ENCODE peak calls at places on chromosomes 7 and 10, in seven cellular contexts. R, U, S, P, Y, Q and W are unnamed samples.

GRCh38 chr10:119658274-119658673 is 7.1 kb downstream of the BAG3 start:
- DNase-seq in R (peak), U (peak), S (peak), P (peak), Y (peak), Q (no peak), W (peak)

GRCh38 chr7:101650579-101651081 is 21.5 kb upstream of the MYL10 start:
- DNase-seq in R (no peak), U (no peak), S (no peak), P (no peak), Y (no peak), Q (no peak), W (no peak)

GRCh38 chr7:80967536-80968297 is 48.9 kb upstream of the SEMA3C start:
- DNase-seq in R (no peak), U (no peak), S (no peak), P (no peak), Y (no peak), Q (no peak), W (no peak)

GRCh38 chr10:82982110-82982608 is 1107.2 kb downstream of the NRG3 start:
- DNase-seq in R (no peak), U (no peak), S (no peak), P (no peak), Y (peak), Q (no peak), W (no peak)

GRCh38 chr7:70775570-70776156 is 356.3 kb upstream of the GALNT17 start:
- DNase-seq in R (no peak), U (no peak), S (no peak), P (no peak), Y (no peak), Q (no peak), W (no peak)

GRCh38 chr10:20281579-20281978 is 465.3 kb downstream of the PLXDC2 start:
- DNase-seq in R (no peak), U (no peak), S (no peak), P (no peak), Y (no peak), Q (no peak), W (no peak)

GRCh38 chr7:114720725-114721124 is 201.2 kb upstream of the MDFIC start:
- DNase-seq in R (no peak), U (no peak), S (no peak), P (no peak), Y (no peak), Q (no peak), W (no peak)

GRCh38 chr7:137661634-137662033 is 185.1 kb downstream of the DGKI start:
- DNase-seq in R (no peak), U (no peak), S (peak), P (no peak), Y (no peak), Q (no peak), W (no peak)

GRCh38 chr10:132627736-132628512 is 90.3 kb downstream of the INPP5A start:
- DNase-seq in R (peak), U (peak), S (no peak), P (no peak), Y (no peak), Q (no peak), W (no peak)

GRCh38 chr10:79487296-79488194 is 24.8 kb upstream of the EIF5AL1 start:
- DNase-seq in R (peak), U (peak), S (peak), P (peak), Y (no peak), Q (peak), W (no peak)

GRCh38 chr10:33559105-33559504 is 224.6 kb upstream of the NRP1 start:
- DNase-seq in R (no peak), U (no peak), S (no peak), P (no peak), Y (peak), Q (no peak), W (peak)

GRCh38 chr10:108180883-108181282 is 1016.4 kb upstream of the SORCS1 start:
- DNase-seq in R (no peak), U (no peak), S (no peak), P (no peak), Y (no peak), Q (no peak), W (no peak)

GRCh38 chr7:15561840-15562239 is at the start of gene AGMO:
- DNase-seq in R (peak), U (peak), S (no peak), P (peak), Y (no peak), Q (no peak), W (no peak)

GRCh38 chr7:102914585-102914984 is 1.8 kb downstream of the LRRC17 start:
- DNase-seq in R (no peak), U (peak), S (peak), P (no peak), Y (no peak), Q (no peak), W (no peak)

GRCh38 chr7:92732451-92733036 is 103.8 kb downstream of the CDK6 start:
- DNase-seq in R (no peak), U (no peak), S (no peak), P (no peak), Y (no peak), Q (no peak), W (no peak)

GRCh38 chr10:116866987-116867595 is 17.8 kb downstream of the ENO4 start:
- DNase-seq in R (no peak), U (no peak), S (no peak), P (no peak), Y (no peak), Q (no peak), W (no peak)

GRCh38 chr10:52883996-52884871 is 111.7 kb upstream of the MBL2 start:
- DNase-seq in R (no peak), U (peak), S (peak), P (peak), Y (peak), Q (peak), W (peak)

GRCh38 chr10:28652703-28653102 is 24.6 kb upstream of the BAMBI start:
- DNase-seq in R (no peak), U (no peak), S (no peak), P (no peak), Y (no peak), Q (no peak), W (no peak)

GRCh38 chr10:117546630-117547300 is 4.2 kb downstream of the EMX2 start:
- DNase-seq in R (no peak), U (no peak), S (no peak), P (no peak), Y (no peak), Q (no peak), W (no peak)

GRCh38 chr7:50921114-50921513 is 138.4 kb upstream of the GRB10 start:
- DNase-seq in R (no peak), U (peak), S (no peak), P (no peak), Y (no peak), Q (no peak), W (no peak)

GRCh38 chr7:1298051-1298937 is 65.6 kb downstream of the UNCX start:
- DNase-seq in R (no peak), U (no peak), S (no peak), P (no peak), Y (no peak), Q (no peak), W (no peak)

GRCh38 chr7:101216001-101216859 is 1.2 kb downstream of the PLOD3 start:
- DNase-seq in R (no peak), U (no peak), S (no peak), P (no peak), Y (no peak), Q (peak), W (no peak)

GRCh38 chr7:75056476-75056875 is 17.1 kb downstream of the RCC1L start:
- DNase-seq in R (no peak), U (no peak), S (no peak), P (no peak), Y (no peak), Q (no peak), W (no peak)

GRCh38 chr7:125136341-125136740 is 206.7 kb upstream of the POT1 start:
- DNase-seq in R (no peak), U (no peak), S (peak), P (no peak), Y (peak), Q (no peak), W (peak)

GRCh38 chr7:13240349-13240748 is 552.9 kb downstream of the ARL4A start:
- DNase-seq in R (no peak), U (no peak), S (peak), P (no peak), Y (peak), Q (no peak), W (no peak)

GRCh38 chr10:116168745-116169144 is 104.3 kb downstream of the GFRA1 start:
- DNase-seq in R (no peak), U (no peak), S (no peak), P (no peak), Y (no peak), Q (no peak), W (no peak)

GRCh38 chr7:152762056-152762455 is 2.5 kb downstream of the ACTR3B start:
- DNase-seq in R (no peak), U (no peak), S (no peak), P (no peak), Y (peak), Q (no peak), W (no peak)

GRCh38 chr10:72449842-72450495 is 95.2 kb upstream of the DNAJB12 start:
- DNase-seq in R (no peak), U (no peak), S (no peak), P (no peak), Y (no peak), Q (no peak), W (no peak)

GRCh38 chr7:31957090-31957720 is 113.0 kb downstream of the PDE1C start:
- DNase-seq in R (no peak), U (no peak), S (no peak), P (no peak), Y (no peak), Q (peak), W (no peak)

GRCh38 chr10:105592468-105592867 is 951.4 kb downstream of the SORCS3 start:
- DNase-seq in R (no peak), U (no peak), S (no peak), P (no peak), Y (no peak), Q (no peak), W (no peak)

GRCh38 chr10:17682236-17682946 is 38.4 kb downstream of the STAM start:
- DNase-seq in R (no peak), U (no peak), S (no peak), P (no peak), Y (no peak), Q (no peak), W (no peak)